ENCODE peak calls at places on chromosomes 12 and 14, in five cellular contexts. One of them, this sample, is unnamed.

GRCh38 chr12:91493308-91493707 is 310.7 kb upstream of the DCN start:
- DNase-seq in K562: no peak
- DNase-seq in H1: no peak
- DNase-seq in HepG2: no peak
- DNase-seq in GM12878: no peak
- DNase-seq in this sample: no peak

GRCh38 chr12:12648951-12649650 is 37.4 kb downstream of the CREBL2 start:
- DNase-seq in K562: no peak
- DNase-seq in H1: no peak
- DNase-seq in HepG2: no peak
- DNase-seq in GM12878: no peak
- DNase-seq in this sample: no peak

GRCh38 chr14:74459289-74459946 is 33.4 kb upstream of the SYNDIG1L start:
- DNase-seq in K562: peak
- DNase-seq in H1: peak
- DNase-seq in HepG2: peak
- DNase-seq in GM12878: no peak
- DNase-seq in this sample: no peak

GRCh38 chr12:22880331-22880730 is 255.4 kb downstream of the ETNK1 start:
- DNase-seq in K562: no peak
- DNase-seq in H1: no peak
- DNase-seq in HepG2: no peak
- DNase-seq in GM12878: no peak
- DNase-seq in this sample: no peak

GRCh38 chr12:54701940-54702592 is 53.9 kb upstream of the DCD start:
- DNase-seq in K562: peak
- DNase-seq in H1: no peak
- DNase-seq in HepG2: peak
- DNase-seq in GM12878: no peak
- DNase-seq in this sample: peak

GRCh38 chr12:243381-243780 is 19.3 kb downstream of the SLC6A13 start:
- DNase-seq in K562: no peak
- DNase-seq in H1: no peak
- DNase-seq in HepG2: no peak
- DNase-seq in GM12878: no peak
- DNase-seq in this sample: no peak

GRCh38 chr14:65243766-65244442 is 141.6 kb upstream of the MAX start:
- DNase-seq in K562: peak
- DNase-seq in H1: no peak
- DNase-seq in HepG2: peak
- DNase-seq in GM12878: no peak
- DNase-seq in this sample: no peak

GRCh38 chr12:53798575-53798974 is 46.8 kb upstream of the CISTR start:
- DNase-seq in K562: no peak
- DNase-seq in H1: no peak
- DNase-seq in HepG2: peak
- DNase-seq in GM12878: no peak
- DNase-seq in this sample: peak

GRCh38 chr14:91866061-91866460 is 1.3 kb downstream of the TC2N start:
- DNase-seq in K562: no peak
- DNase-seq in H1: no peak
- DNase-seq in HepG2: no peak
- DNase-seq in GM12878: no peak
- DNase-seq in this sample: no peak

GRCh38 chr14:104035300-104035699 is 50.2 kb upstream of the ASPG start:
- DNase-seq in K562: no peak
- DNase-seq in H1: no peak
- DNase-seq in HepG2: no peak
- DNase-seq in GM12878: no peak
- DNase-seq in this sample: no peak

GRCh38 chr12:114001731-114002340 is 35.7 kb upstream of the RBM19 start:
- DNase-seq in K562: no peak
- DNase-seq in H1: no peak
- DNase-seq in HepG2: no peak
- DNase-seq in GM12878: no peak
- DNase-seq in this sample: no peak

GRCh38 chr12:120579179-120579578 is 2.0 kb downstream of the POP5 start:
- DNase-seq in K562: peak
- DNase-seq in H1: no peak
- DNase-seq in HepG2: no peak
- DNase-seq in GM12878: no peak
- DNase-seq in this sample: no peak
- TF ChIP-seq SRF in K562: no peak
- TF ChIP-seq SRF in H1: no peak
- TF ChIP-seq SRF in HepG2: no peak
- TF ChIP-seq SRF in GM12878: no peak
- TF ChIP-seq SRF in this sample: no peak

GRCh38 chr12:63354919-63355318 is 203.9 kb upstream of the AVPR1A start:
- DNase-seq in K562: no peak
- DNase-seq in H1: no peak
- DNase-seq in HepG2: no peak
- DNase-seq in GM12878: no peak
- DNase-seq in this sample: no peak
- TF ChIP-seq SRF in K562: no peak
- TF ChIP-seq SRF in H1: no peak
- TF ChIP-seq SRF in HepG2: no peak
- TF ChIP-seq SRF in GM12878: no peak
- TF ChIP-seq SRF in this sample: no peak

GRCh38 chr14:23460960-23461359 is 8.5 kb upstream of the NGDN start:
- DNase-seq in K562: no peak
- DNase-seq in H1: no peak
- DNase-seq in HepG2: peak
- DNase-seq in GM12878: no peak
- DNase-seq in this sample: no peak

GRCh38 chr14:23454445-23454856 is 15.1 kb upstream of the NGDN start:
- DNase-seq in K562: peak
- DNase-seq in H1: no peak
- DNase-seq in HepG2: peak
- DNase-seq in GM12878: no peak
- DNase-seq in this sample: no peak

GRCh38 chr14:23452237-23452636 is 16.8 kb upstream of the MYH7 start:
- DNase-seq in K562: no peak
- DNase-seq in H1: no peak
- DNase-seq in HepG2: no peak
- DNase-seq in GM12878: no peak
- DNase-seq in this sample: no peak

GRCh38 chr14:23457587-23458445 is 11.7 kb upstream of the NGDN start:
- DNase-seq in K562: no peak
- DNase-seq in H1: no peak
- DNase-seq in HepG2: peak
- DNase-seq in GM12878: no peak
- DNase-seq in this sample: no peak
- TF ChIP-seq SRF in K562: no peak
- TF ChIP-seq SRF in H1: no peak
- TF ChIP-seq SRF in HepG2: no peak
- TF ChIP-seq SRF in GM12878: no peak
- TF ChIP-seq SRF in this sample: no peak

GRCh38 chr14:88013750-88014349 is 8.9 kb downstream of the GPR65 start:
- DNase-seq in K562: peak
- DNase-seq in H1: no peak
- DNase-seq in HepG2: peak
- DNase-seq in GM12878: no peak
- DNase-seq in this sample: peak
- TF ChIP-seq SRF in K562: no peak
- TF ChIP-seq SRF in H1: no peak
- TF ChIP-seq SRF in HepG2: no peak
- TF ChIP-seq SRF in GM12878: no peak
- TF ChIP-seq SRF in this sample: no peak